ENCODE peak calls at places on chromosomes 1 and 21, in ten cellular contexts. M is sigmoid colon; O is GM13976; T is fibroblast of mammary gland; Z is HepG2; R is CD4-positive, alpha-beta T cell; F is thyroid gland; U is CD14-positive monocyte; N is AG09319; V is left ventricle myocardium inferior. W is an unnamed sample.

GRCh38 chr1:19325958-19326747 is 14.0 kb downstream of the SLC66A1 start:
- DNase-seq in V (no peak), N (no peak), F (no peak), R (no peak), M (no peak), U (no peak), Z (no peak), T (no peak), O (no peak), W (no peak)

GRCh38 chr1:31373897-31374486 is 1.1 kb upstream of the FABP3 start:
- DNase-seq in R (no peak), O (no peak), U (peak), T (no peak), N (no peak), M (peak), V (no peak), Z (no peak), F (no peak), W (no peak)

GRCh38 chr1:20165522-20165951 is 20.4 kb upstream of the UBXN10 start:
- DNase-seq in R (no peak), Z (peak), M (no peak), O (peak), T (peak), U (no peak), V (no peak), F (no peak), N (no peak), W (no peak)

GRCh38 chr1:60063561-60063960 is 10.0 kb downstream of the C1orf87 start:
- DNase-seq in M (no peak), F (no peak), O (no peak), V (no peak), Z (no peak), U (no peak), R (no peak), N (no peak), T (no peak), W (no peak)

GRCh38 chr1:170730443-170730842 is 66.5 kb downstream of the PRRX1 start:
- DNase-seq in Z (no peak), V (no peak), F (no peak), T (peak), R (no peak), M (no peak), O (no peak), U (no peak), N (no peak), W (no peak)

GRCh38 chr1:37323486-37324377 is 150.6 kb upstream of the ZC3H12A start:
- DNase-seq in N (no peak), Z (peak), V (no peak), T (peak), M (no peak), R (no peak), O (peak), F (no peak), U (no peak), W (no peak)

GRCh38 chr1:2375923-2376260 is 15.5 kb downstream of the MORN1 start:
- DNase-seq in Z (no peak), R (no peak), O (no peak), N (no peak), F (no peak), U (no peak), T (no peak), M (peak), V (no peak), W (no peak)

GRCh38 chr21:46048926-46049889 is 48.7 kb upstream of the COL6A2 start:
- DNase-seq in N (peak), Z (no peak), F (peak), R (no peak), M (peak), O (no peak), T (peak), U (no peak), V (peak), W (no peak)

GRCh38 chr1:25922633-25923567 is 16.7 kb upstream of the STMN1 start:
- DNase-seq in O (peak), N (no peak), M (peak), U (peak), F (peak), Z (no peak), R (peak), T (no peak), V (peak), W (no peak)

GRCh38 chr1:112386024-112386723 is 9.8 kb upstream of the CTTNBP2NL start:
- DNase-seq in T (no peak), V (no peak), F (no peak), Z (no peak), U (no peak), N (no peak), R (no peak), M (no peak), O (no peak), W (no peak)

GRCh38 chr1:196400478-196401453 is 207.5 kb downstream of the KCNT2 start:
- DNase-seq in V (no peak), N (peak), M (peak), O (no peak), Z (peak), F (peak), R (no peak), U (no peak), T (peak), W (no peak)

GRCh38 chr1:58204284-58204683 is 342.2 kb downstream of the OMA1 start:
- DNase-seq in Z (no peak), M (no peak), O (no peak), V (no peak), F (no peak), T (no peak), U (no peak), R (no peak), N (no peak), W (no peak)

GRCh38 chr1:153617677-153618076 is 1.6 kb upstream of the S100A14 start:
- DNase-seq in F (peak), N (peak), M (peak), U (no peak), O (peak), Z (no peak), T (peak), V (no peak), R (no peak), W (no peak)

GRCh38 chr1:177959793-177960515 is 9.9 kb downstream of the SEC16B start:
- DNase-seq in T (peak), N (no peak), O (no peak), R (no peak), U (no peak), F (no peak), V (no peak), M (no peak), Z (peak), W (no peak)

GRCh38 chr1:66533804-66534745 is at the start of gene SGIP1:
- DNase-seq in O (peak), M (peak), R (no peak), Z (no peak), T (peak), V (peak), U (no peak), N (no peak), F (peak), W (no peak)

GRCh38 chr1:59814180-59814900 is 409 bp upstream of the HOOK1 start:
- DNase-seq in U (no peak), R (peak), N (no peak), F (peak), M (no peak), Z (peak), O (peak), V (peak), T (peak), W (peak)

GRCh38 chr1:20109223-20109856 is 10.0 kb downstream of the PLA2G2D start:
- DNase-seq in U (no peak), Z (no peak), R (no peak), O (no peak), F (no peak), M (no peak), N (no peak), T (no peak), V (no peak), W (no peak)

DNA sequence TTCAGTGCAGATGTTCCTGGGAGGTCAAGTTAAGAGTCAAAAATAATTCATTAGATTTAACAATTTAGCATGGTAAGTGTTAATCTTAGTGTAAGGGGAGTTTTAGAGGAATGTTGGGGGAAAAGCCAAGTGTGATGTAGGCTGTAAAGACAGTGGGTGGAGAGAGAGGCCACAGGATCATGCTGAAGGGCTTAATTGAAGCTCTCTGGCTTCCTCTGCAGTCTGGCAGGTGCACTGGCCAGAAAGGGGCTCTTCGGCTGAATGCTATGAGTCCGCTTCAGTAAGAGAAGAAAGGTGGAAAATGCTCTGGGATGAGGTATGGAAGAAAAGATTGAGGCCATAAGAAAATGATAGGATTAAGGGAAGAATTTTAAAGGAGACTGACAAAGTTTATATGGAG is 3.0 kb downstream of the BRDT start:
- DNase-seq in O (no peak), M (no peak), U (no peak), F (no peak), T (no peak), N (no peak), V (no peak), Z (no peak), R (no peak), W (no peak)
- TF ChIP-seq CTCF in O (no peak), M (no peak), U (no peak), F (no peak), T (no peak), N (no peak), V (no peak), Z (no peak), R (no peak), W (no peak)

GRCh38 chr1:62727656-62728396 is 39.6 kb upstream of the DOCK7 start:
- DNase-seq in Z (no peak), N (no peak), R (no peak), V (no peak), O (no peak), M (no peak), F (no peak), T (no peak), U (no peak), W (no peak)

GRCh38 chr1:62728963-62729362 is 40.8 kb upstream of the DOCK7 start:
- DNase-seq in Z (peak), U (no peak), F (no peak), V (no peak), R (no peak), T (no peak), M (no peak), N (no peak), O (no peak), W (no peak)

GRCh38 chr1:62735491-62736171 is 47.4 kb upstream of the DOCK7 start:
- DNase-seq in T (peak), R (no peak), U (no peak), O (no peak), F (no peak), V (no peak), M (no peak), Z (no peak), N (peak), W (no peak)

DNA sequence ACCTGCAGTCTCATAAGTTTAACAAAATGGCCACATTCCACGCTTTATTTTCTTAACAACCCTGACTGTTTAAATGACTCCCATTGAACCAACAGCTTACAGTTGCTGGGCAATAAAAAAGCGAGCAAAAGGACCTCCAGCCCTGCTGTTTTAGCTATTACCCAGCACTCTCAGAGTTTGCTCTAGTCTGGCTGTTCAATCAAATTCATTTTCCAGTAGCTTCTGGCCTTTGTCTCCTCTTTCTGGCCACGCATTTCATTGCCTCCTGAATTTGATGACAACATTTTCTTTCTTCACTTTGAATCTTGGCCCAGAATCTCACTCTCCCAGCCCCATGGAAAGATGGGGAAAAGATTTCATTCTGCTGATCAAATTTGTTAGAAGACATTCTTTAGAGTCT is 44.1 kb upstream of the DOCK7 start:
- DNase-seq in M (no peak), Z (peak), O (no peak), R (no peak), T (no peak), F (no peak), N (no peak), V (no peak), U (no peak), W (no peak)
- TF ChIP-seq CTCF in M (no peak), Z (peak), O (no peak), R (no peak), T (no peak), F (no peak), N (no peak), V (no peak), U (no peak), W (no peak)

GRCh38 chr1:202004711-202005110 is 5.7 kb upstream of the ELF3 start:
- DNase-seq in T (no peak), N (no peak), Z (no peak), M (no peak), F (no peak), V (no peak), O (no peak), U (no peak), R (no peak), W (no peak)

GRCh38 chr1:202002447-202002846 is 7.9 kb upstream of the ELF3 start:
- DNase-seq in T (no peak), M (no peak), Z (no peak), O (no peak), V (no peak), N (no peak), R (no peak), F (no peak), U (no peak), W (no peak)

DNA sequence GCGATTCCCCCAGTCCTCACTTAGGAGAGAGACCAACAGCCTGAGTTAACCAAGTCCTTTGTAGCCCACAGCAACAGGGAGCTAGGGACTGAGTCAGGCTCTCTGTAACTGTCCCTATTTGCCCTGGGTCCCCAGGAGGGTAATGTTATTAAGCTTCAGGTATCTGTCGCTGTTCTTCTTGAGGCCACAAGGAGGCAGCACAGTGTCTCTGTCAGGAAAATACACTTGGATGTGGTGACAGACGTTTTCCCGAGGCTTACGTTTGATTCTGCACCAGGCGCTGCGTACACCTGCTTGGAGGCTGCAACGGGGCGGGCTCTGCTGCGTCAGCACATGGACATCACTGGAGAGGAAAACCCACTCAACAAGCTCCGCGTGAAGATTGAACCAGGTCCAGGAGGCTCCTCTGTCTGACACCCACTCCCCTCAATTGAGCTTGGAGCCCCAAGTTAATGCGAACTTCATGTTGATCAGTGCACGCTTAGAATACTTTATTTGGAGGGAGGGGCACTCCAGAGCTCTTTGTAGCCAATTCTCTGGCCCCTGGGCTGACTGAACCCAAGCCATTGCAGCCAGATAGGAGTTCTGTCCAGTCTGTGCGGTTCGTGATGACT is 10.7 kb upstream of the ELF3 start:
- DNase-seq in R (no peak), T (peak), V (no peak), Z (peak), F (peak), N (no peak), U (no peak), O (peak), M (no peak), W (peak)
- TF ChIP-seq CTCF in R (peak), T (peak), V (peak), Z (peak), F (peak), N (peak), U (peak), O (peak), M (peak), W (peak)

DNA sequence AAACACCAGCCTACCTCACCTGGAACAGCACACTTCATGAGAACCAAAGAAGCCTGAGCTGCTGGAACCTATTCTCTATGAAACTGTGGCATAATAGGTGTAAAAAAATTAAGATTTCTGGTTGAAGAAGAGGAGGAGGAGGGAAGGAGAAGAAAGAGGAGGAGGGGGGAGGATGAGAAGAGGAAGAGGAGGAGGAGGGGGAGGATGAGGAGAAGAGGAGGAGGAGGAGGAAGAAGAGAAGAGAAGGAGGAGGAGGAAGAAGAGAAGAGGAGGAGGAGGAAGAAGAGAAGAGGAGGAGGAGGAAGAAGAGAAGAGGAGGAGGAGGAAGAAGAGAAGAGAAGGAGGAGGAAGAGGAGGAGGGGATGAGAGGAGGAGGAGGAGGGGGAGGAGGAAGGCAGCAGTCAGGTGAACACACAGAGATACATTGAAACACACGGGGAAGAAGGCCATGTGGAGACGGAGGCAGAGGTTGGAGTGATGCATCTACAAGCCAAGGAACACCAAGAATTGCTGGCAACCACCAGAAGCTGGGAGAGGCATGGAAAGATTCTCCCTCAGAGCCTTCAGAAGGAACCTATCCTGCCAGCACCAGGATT is 8.2 kb downstream of the ACTA1 start:
- DNase-seq in V (no peak), T (no peak), F (no peak), M (no peak), O (no peak), R (no peak), Z (no peak), U (no peak), N (no peak), W (no peak)
- TF ChIP-seq CTCF in V (no peak), T (no peak), F (no peak), M (no peak), O (no peak), R (no peak), Z (no peak), U (no peak), N (no peak), W (no peak)

GRCh38 chr1:220164517-220164916 is 70.6 kb downstream of the IARS2 start:
- DNase-seq in V (no peak), T (no peak), Z (no peak), M (no peak), U (no peak), R (no peak), O (no peak), F (no peak), N (no peak), W (no peak)
- TF ChIP-seq CTCF in V (no peak), T (no peak), Z (no peak), M (no peak), U (no peak), R (no peak), O (no peak), F (no peak), N (no peak), W (no peak)